ENCODE peak calls at places on chromosomes 12 and 14, in five cellular contexts. X, K, M, G and F are unnamed samples.

GRCh38 chr12:58459191-58459590 is 461.1 kb downstream of the LRIG3 start:
- DNase-seq in X (no peak), K (no peak), M (no peak), G (no peak), F (no peak)

GRCh38 chr12:75813066-75813465 is 218.5 kb downstream of the PHLDA1 start:
- DNase-seq in X (no peak), K (no peak), M (no peak), G (no peak), F (no peak)

GRCh38 chr12:45231515-45232145 is 15.7 kb downstream of the ANO6 start:
- DNase-seq in X (no peak), K (no peak), M (no peak), G (peak), F (peak)

GRCh38 chr12:67355428-67356385 is 86.5 kb downstream of the CAND1 start:
- DNase-seq in X (no peak), K (peak), M (peak), G (peak), F (no peak)

GRCh38 chr14:79037593-79037992 is 867.4 kb downstream of the NRXN3 start:
- DNase-seq in X (peak), K (no peak), M (no peak), G (no peak), F (no peak)

GRCh38 chr12:32418903-32419519 is 19.7 kb downstream of the FGD4 start:
- DNase-seq in X (no peak), K (no peak), M (no peak), G (no peak), F (no peak)

GRCh38 chr12:89353823-89354629 is 1.7 kb upstream of the DUSP6 start:
- DNase-seq in X (peak), K (no peak), M (peak), G (peak), F (no peak)

GRCh38 chr12:84058136-84058535 is 854.5 kb downstream of the SLC6A15 start:
- DNase-seq in X (no peak), K (no peak), M (no peak), G (no peak), F (no peak)

GRCh38 chr14:94051115-94051514 is 25.0 kb downstream of the OTUB2 start:
- DNase-seq in X (no peak), K (peak), M (no peak), G (no peak), F (no peak)
- TF ChIP-seq CTCF in X (no peak), K (peak), M (no peak), G (peak), F (peak)

DNA sequence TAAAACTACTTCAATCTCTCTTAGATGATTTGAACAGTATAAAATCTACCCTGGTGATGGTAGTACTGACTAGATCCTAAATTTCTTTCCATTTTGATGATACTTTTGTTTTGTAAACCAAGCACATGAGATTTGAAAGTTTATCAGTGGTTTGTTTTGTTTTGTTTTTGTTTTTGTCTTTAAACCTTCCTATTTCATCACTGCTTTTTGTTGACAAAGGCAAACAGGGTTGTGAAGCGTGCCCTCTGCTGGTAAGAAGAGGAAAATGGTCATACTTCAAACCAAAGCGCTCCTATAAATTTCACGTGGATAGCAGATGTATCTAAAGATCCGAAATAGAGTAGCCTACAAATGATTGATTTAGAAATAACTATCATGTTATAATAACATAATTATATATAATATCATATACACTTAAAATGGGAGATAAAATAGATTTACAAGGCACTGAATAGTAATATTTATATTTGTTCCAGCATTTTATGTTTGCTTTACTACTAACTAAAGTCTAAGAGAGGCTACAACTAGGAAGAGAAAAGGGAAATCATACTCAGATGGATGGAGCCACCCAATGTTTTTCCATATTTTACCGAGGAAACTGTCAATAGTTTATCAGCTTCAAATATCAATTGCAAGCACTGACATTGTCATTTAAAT is 254.0 kb upstream of the USP15 start:
- DNase-seq in X (no peak), K (no peak), M (peak), G (peak), F (no peak)
- TF ChIP-seq CTCF in X (peak), K (peak), M (peak), G (peak), F (peak)

DNA sequence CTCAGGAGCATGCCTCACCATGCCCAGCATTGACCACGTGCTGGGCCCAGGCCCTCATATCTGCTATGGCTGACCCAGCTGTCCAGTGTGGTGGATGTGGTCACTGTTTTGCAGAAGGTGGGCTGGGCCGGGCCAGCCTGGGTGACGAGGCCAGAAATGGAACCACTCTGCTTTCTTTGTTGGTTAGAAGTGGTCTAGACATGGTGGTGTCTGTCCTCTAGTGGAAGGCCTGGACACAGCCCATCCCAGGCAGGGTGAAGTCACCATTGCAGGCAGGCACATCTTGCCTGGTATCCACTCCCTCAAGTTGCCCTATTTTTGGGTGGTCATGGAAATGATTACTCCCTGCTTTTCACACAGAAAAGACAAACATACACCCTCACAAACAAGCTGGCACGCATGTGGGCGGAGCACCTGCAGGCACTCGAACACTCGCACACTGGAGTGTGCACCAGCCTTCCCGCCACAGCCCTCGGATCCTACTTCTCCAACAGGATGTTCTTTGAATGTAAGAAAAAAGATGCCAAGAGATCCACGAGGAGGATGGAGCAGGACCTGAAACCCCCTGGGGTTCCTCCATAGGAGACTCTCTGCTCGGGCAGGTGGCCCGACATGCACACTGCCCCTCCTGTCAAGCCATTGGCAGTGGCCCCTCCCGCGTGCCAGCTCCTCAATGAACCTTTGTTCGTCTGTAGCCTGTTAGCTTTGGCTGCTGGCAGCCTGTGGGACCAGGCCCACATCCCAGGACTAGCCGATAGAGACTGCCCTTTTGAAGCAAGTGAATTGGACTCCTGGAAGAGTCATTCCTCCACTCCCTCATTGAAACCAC is 38.4 kb downstream of the MLXIP start:
- DNase-seq in X (peak), K (no peak), M (no peak), G (no peak), F (no peak)
- TF ChIP-seq CTCF in X (no peak), K (no peak), M (no peak), G (no peak), F (no peak)

DNA sequence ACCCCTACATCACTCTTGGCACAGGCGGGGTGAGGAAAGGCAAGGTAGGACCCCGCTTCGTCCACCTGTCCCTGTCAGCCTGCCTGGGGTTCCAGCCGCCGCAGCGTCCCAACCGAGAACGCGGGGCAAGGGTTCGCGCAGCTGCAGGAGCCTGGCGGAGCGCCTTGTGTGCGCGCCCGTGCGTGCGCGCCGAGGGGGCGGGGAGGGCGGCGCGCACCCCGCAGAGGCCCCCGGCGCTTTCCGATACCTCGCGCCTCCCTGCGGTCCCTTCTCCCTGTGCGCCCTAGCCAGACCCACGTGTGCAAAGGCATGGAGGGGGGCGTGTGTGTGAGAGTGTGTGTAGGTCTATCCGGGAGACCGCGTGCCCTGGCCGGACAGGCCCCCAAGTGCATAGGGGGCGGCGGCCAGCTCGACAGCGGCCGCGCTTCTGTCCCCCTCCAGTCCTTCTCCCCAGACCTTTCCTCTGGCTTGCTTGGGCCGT is 122.4 kb downstream of the TSPAN9 start:
- DNase-seq in X (no peak), K (no peak), M (no peak), G (no peak), F (no peak)
- TF ChIP-seq CTCF in X (no peak), K (no peak), M (no peak), G (no peak), F (no peak)

GRCh38 chr12:98373982-98374381 is 141.4 kb upstream of the TMPO start:
- DNase-seq in X (no peak), K (no peak), M (no peak), G (no peak), F (no peak)
- TF ChIP-seq CTCF in X (no peak), K (peak), M (peak), G (no peak), F (no peak)

GRCh38 chr12:14256555-14257169 is 108.8 kb upstream of the ATF7IP start:
- DNase-seq in X (peak), K (peak), M (peak), G (peak), F (peak)

GRCh38 chr12:14257734-14258467 is 107.6 kb upstream of the ATF7IP start:
- DNase-seq in X (peak), K (peak), M (peak), G (peak), F (peak)

GRCh38 chr12:14256139-14256538 is 109.3 kb upstream of the ATF7IP start:
- DNase-seq in X (no peak), K (no peak), M (no peak), G (no peak), F (no peak)

GRCh38 chr12:14258468-14258947 is 107.0 kb upstream of the ATF7IP start:
- DNase-seq in X (no peak), K (no peak), M (no peak), G (no peak), F (no peak)

DNA sequence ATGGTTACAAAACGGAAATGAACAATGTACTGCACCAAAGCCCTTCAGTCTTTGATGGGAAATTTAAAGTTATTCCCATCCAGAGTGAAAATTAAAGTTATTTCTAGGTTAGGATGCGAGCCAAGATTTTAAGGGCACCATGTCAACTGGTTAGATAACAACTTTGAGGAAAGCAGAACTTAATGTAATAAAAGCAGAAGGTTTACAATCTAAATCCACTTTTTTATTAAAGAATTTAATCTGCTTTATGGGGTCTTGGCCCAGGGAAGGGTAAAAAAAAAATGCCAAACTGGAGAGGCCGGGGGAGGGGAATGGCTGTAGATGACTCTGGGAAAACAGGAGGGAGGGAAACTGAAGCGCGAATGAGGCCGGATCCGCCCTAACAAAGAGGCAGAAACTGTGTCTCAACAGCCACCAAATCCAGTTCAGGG is 108.2 kb upstream of the ATF7IP start:
- DNase-seq in X (no peak), K (no peak), M (no peak), G (no peak), F (no peak)
- TF ChIP-seq CTCF in X (no peak), K (no peak), M (no peak), G (no peak), F (no peak)

GRCh38 chr12:132162508-132163031 is 18.3 kb downstream of the NOC4L start:
- DNase-seq in X (no peak), K (no peak), M (no peak), G (no peak), F (peak)
- TF ChIP-seq CTCF in X (no peak), K (no peak), M (no peak), G (no peak), F (no peak)

DNA sequence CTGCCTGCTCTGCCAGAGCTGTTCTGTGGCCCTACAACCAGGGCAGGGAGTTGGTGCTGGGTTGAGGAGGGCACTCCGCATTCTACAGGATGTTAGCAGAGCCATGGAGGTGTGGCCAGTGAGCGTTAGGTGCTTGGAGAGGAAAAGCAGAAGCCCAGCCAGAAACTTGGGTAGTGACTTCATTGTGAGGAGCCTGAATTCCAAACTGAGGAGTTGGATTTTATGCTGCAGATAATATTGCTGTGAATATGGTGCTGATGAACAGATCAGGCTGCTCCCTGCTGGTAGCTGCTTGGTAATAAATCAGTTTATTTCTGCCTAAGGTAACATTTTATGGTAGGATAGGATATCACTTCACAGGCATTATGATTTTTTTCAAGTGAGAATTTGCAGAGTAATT is 7.1 kb upstream of the CCDC175 start:
- DNase-seq in X (no peak), K (no peak), M (no peak), G (peak), F (no peak)
- TF ChIP-seq CTCF in X (no peak), K (peak), M (no peak), G (no peak), F (no peak)